ENCODE peak calls at places on chromosome 13, in five cellular contexts. S is stimulated activated CD4-positive, alpha-beta T cell treated with anti-CD3 and anti-CD28 coated beads, Interleukin-1b, Interleukin-23, amount 100 ng/mL, for 1 hour; U is central memory CD4-positive, alpha-beta T cell; I is neural crest cell; B is AG09309. C is an unnamed sample.
A peak's percentile ranks its signal among the peaks of the same experiment; 100 is the strongest.

GRCh38 chr13:33351324-33351723 is 65.8 kb upstream of the STARD13 start:
- DNase-seq in S (no peak), U (no peak), I (no peak), B (peak; percentile 38), C (peak; percentile 62)

GRCh38 chr13:113857531-113858195 is 6.2 kb downstream of the GAS6 start:
- DNase-seq in S (no peak), U (no peak), I (no peak), B (no peak), C (no peak)

GRCh38 chr13:63516124-63516523 is 2100.5 kb upstream of the PCDH20 start:
- DNase-seq in S (no peak), U (no peak), I (no peak), B (no peak), C (no peak)

GRCh38 chr13:19957320-19958118 is 1.0 kb upstream of the ZMYM2 start:
- DNase-seq in S (peak; percentile 51), U (peak; percentile 83), I (peak; percentile 66), B (peak; percentile 21), C (peak; percentile 53)

GRCh38 chr13:93309886-93310520 is 83.4 kb downstream of the GPC6 start:
- DNase-seq in S (no peak), U (no peak), I (peak; percentile 6), B (peak; percentile 29), C (peak; percentile 13)

GRCh38 chr13:55937180-55937579 is 1203.5 kb upstream of the PRR20A start:
- DNase-seq in S (no peak), U (no peak), I (no peak), B (no peak), C (no peak)

GRCh38 chr13:20939662-20940061 is 37.1 kb upstream of the XPO4 start:
- DNase-seq in S (no peak), U (no peak), I (no peak), B (no peak), C (no peak)

GRCh38 chr13:79307866-79308298 is 98.2 kb downstream of the RBM26 start:
- DNase-seq in S (no peak), U (no peak), I (no peak), B (no peak), C (peak; percentile 29)

GRCh38 chr13:44763604-44764311 is 187.6 kb upstream of the TSC22D1 start:
- DNase-seq in S (no peak), U (no peak), I (peak; percentile 7), B (no peak), C (no peak)

GRCh38 chr13:28819748-28820098 is 416 bp upstream of the MTUS2 start:
- DNase-seq in S (no peak), U (peak; percentile 41), I (peak; percentile 68), B (no peak), C (peak; percentile 32)

GRCh38 chr13:59776924-59777690 is 386.6 kb downstream of the DIAPH3 start:
- DNase-seq in S (no peak), U (no peak), I (no peak), B (peak; percentile 41), C (peak; percentile 90)

GRCh38 chr13:24036115-24036514 is 124.4 kb upstream of the SPATA13 start:
- DNase-seq in S (no peak), U (no peak), I (no peak), B (no peak), C (peak; percentile 19)

GRCh38 chr13:40589285-40590109 is 76.9 kb downstream of the FOXO1 start:
- DNase-seq in S (no peak), U (no peak), I (no peak), B (peak; percentile 16), C (peak; percentile 68)

GRCh38 chr13:23707674-23708073 is 137.5 kb downstream of the TNFRSF19 start:
- DNase-seq in S (no peak), U (no peak), I (no peak), B (no peak), C (peak; percentile 53)

GRCh38 chr13:23709521-23709920 is 139.3 kb downstream of the TNFRSF19 start:
- DNase-seq in S (no peak), U (no peak), I (no peak), B (no peak), C (peak; percentile 53)

GRCh38 chr13:113023217-113023597 is 54.2 kb downstream of the MCF2L start:
- DNase-seq in S (no peak), U (no peak), I (peak; percentile 58), B (no peak), C (no peak)

GRCh38 chr13:83325454-83325853 is 556.8 kb downstream of the SLITRK1 start:
- DNase-seq in S (no peak), U (no peak), I (no peak), B (peak; percentile 52), C (peak; percentile 83)

GRCh38 chr13:45718063-45718462 is 15.9 kb downstream of the CBY2 start:
- DNase-seq in S (no peak), U (no peak), I (no peak), B (no peak), C (peak; percentile 30)

GRCh38 chr13:59472134-59472533 is 691.6 kb downstream of the DIAPH3 start:
- DNase-seq in S (no peak), U (no peak), I (no peak), B (no peak), C (peak; percentile 54)

GRCh38 chr13:20090349-20090748 is 70.5 kb downstream of the GJA3 start:
- DNase-seq in S (no peak), U (no peak), I (no peak), B (no peak), C (peak; percentile 16)

GRCh38 chr13:38763446-38764381 is 76.8 kb downstream of the FREM2 start:
- DNase-seq in S (no peak), U (no peak), I (peak; percentile 43), B (no peak), C (peak; percentile 22)

GRCh38 chr13:113630804-113631203 is 27.2 kb downstream of the ATP4B start:
- DNase-seq in S (no peak), U (no peak), I (no peak), B (no peak), C (no peak)

GRCh38 chr13:23871616-23872220 is 17.5 kb downstream of the MIPEP start:
- DNase-seq in S (no peak), U (peak; percentile 18), I (no peak), B (no peak), C (peak; percentile 56)

GRCh38 chr13:40146586-40147240 is 491.3 kb downstream of the COG6 start:
- DNase-seq in S (no peak), U (peak; percentile 15), I (no peak), B (no peak), C (peak; percentile 45)

GRCh38 chr13:110301606-110302131 is 5.3 kb downstream of the COL4A1 start:
- DNase-seq in S (no peak), U (no peak), I (no peak), B (no peak), C (peak; percentile 96)

GRCh38 chr13:105814902-105815250 is 720.6 kb downstream of the EFNB2 start:
- DNase-seq in S (no peak), U (no peak), I (no peak), B (no peak), C (no peak)

GRCh38 chr13:46665630-46666482 is 112.9 kb downstream of the LRCH1 start:
- DNase-seq in S (no peak), U (no peak), I (no peak), B (no peak), C (peak; percentile 65)

GRCh38 chr13:46621133-46621532 is 68.2 kb downstream of the LRCH1 start:
- DNase-seq in S (no peak), U (no peak), I (no peak), B (no peak), C (peak; percentile 42)

GRCh38 chr13:23760000-23760399 is 129.2 kb downstream of the MIPEP start:
- DNase-seq in S (no peak), U (no peak), I (no peak), B (no peak), C (no peak)

GRCh38 chr13:43878897-43879322 is 630 bp downstream of the CCDC122 start:
- DNase-seq in S (no peak), U (no peak), I (peak; percentile 38), B (peak; percentile 45), C (peak; percentile 92)